ENCODE peak calls at places on chromosomes 3 and 15, in four cellular contexts. U is upper lobe of left lung, G is HCT116, O is GM12891. P is an unnamed sample.

GRCh38 chr3:196666001-196666867 is 26.7 kb downstream of the NRROS start:
- DNase-seq in U (no peak), G (no peak), O (no peak), P (no peak)

GRCh38 chr15:94174399-94174802 is 57.0 kb upstream of the MCTP2 start:
- DNase-seq in U (no peak), G (no peak), O (no peak), P (no peak)

GRCh38 chr3:127851899-127852298 is 29.6 kb upstream of the MGLL start:
- DNase-seq in U (no peak), G (no peak), O (no peak), P (no peak)

GRCh38 chr15:85753791-85754452 is 40.8 kb downstream of the KLHL25 start:
- DNase-seq in U (no peak), G (no peak), O (no peak), P (no peak)

GRCh38 chr3:18988619-18989229 is 159.6 kb upstream of the KCNH8 start:
- DNase-seq in U (no peak), G (no peak), O (no peak), P (no peak)

GRCh38 chr15:68465861-68466560 is 34.0 kb upstream of the ITGA11 start:
- DNase-seq in U (no peak), G (no peak), O (no peak), P (no peak)

GRCh38 chr3:117489663-117490079 is 780.1 kb downstream of the TUSC7 start:
- DNase-seq in U (no peak), G (no peak), O (no peak), P (no peak)

GRCh38 chr3:33315826-33316225 is 38.6 kb downstream of the FBXL2 start:
- DNase-seq in U (no peak), G (peak; percentile 45), O (no peak), P (no peak)

GRCh38 chr3:184560992-184561328 is 625 bp upstream of the EPHB3 start:
- DNase-seq in U (no peak), G (no peak), O (no peak), P (no peak)

GRCh38 chr15:83855956-83856355 is 202.0 kb downstream of the ADAMTSL3 start:
- DNase-seq in U (no peak), G (no peak), O (no peak), P (no peak)

GRCh38 chr3:99817047-99817436 is 620 bp upstream of the CMSS1 start:
- DNase-seq in U (no peak), G (no peak), O (no peak), P (no peak)

GRCh38 chr15:57527382-57528091 is 64.2 kb upstream of the MYZAP start:
- DNase-seq in U (no peak), G (peak; percentile 61), O (peak; percentile 18), P (peak; percentile 25)

GRCh38 chr15:99719096-99719541 is 14.1 kb downstream of the LYSMD4 start:
- DNase-seq in U (no peak), G (no peak), O (peak; percentile 47), P (peak; percentile 40)

GRCh38 chr3:184176377-184177330 is 2.0 kb downstream of the AP2M1 start:
- DNase-seq in U (no peak), G (peak; percentile 75), O (no peak), P (no peak)

GRCh38 chr3:108090066-108090700 is 648 bp downstream of the CD47 start:
- DNase-seq in U (no peak), G (no peak), O (no peak), P (peak; percentile 25)

GRCh38 chr3:150240891-150241290 is 167.2 kb upstream of the TSC22D2 start:
- DNase-seq in U (no peak), G (no peak), O (no peak), P (no peak)

GRCh38 chr3:14265246-14265962 is 86.8 kb downstream of the LSM3 start:
- DNase-seq in U (no peak), G (no peak), O (no peak), P (no peak)

GRCh38 chr15:34889486-34889885 is 80.1 kb downstream of the AQR start:
- DNase-seq in U (no peak), G (no peak), O (no peak), P (no peak)

GRCh38 chr3:143302638-143303171 is 183.1 kb downstream of the CHST2 start:
- DNase-seq in U (no peak), G (no peak), O (no peak), P (no peak)

GRCh38 chr3:143311096-143311495 is 191.5 kb downstream of the CHST2 start:
- DNase-seq in U (no peak), G (no peak), O (no peak), P (no peak)

GRCh38 chr3:143309622-143310190 is 190.1 kb downstream of the CHST2 start:
- DNase-seq in U (no peak), G (no peak), O (no peak), P (no peak)

GRCh38 chr3:143306419-143306818 is 186.8 kb downstream of the CHST2 start:
- DNase-seq in U (no peak), G (no peak), O (no peak), P (no peak)

GRCh38 chr3:143307613-143308183 is 188.1 kb downstream of the CHST2 start:
- DNase-seq in U (no peak), G (no peak), O (no peak), P (peak; percentile 18)
- TF ChIP-seq POLR2AphosphoS5 in U (no peak), G (no peak), O (no peak), P (no peak)

GRCh38 chr3:129278970-129279906 is 568 bp downstream of the HMCES start:
- DNase-seq in U (peak; percentile 83), G (peak; percentile 10), O (no peak), P (no peak)
- TF ChIP-seq POLR2A in U (no peak), G (no peak), O (no peak), P (peak; percentile 59)

GRCh38 chr15:73403171-73403570 is 34.4 kb upstream of the HCN4 start:
- DNase-seq in U (no peak), G (no peak), O (no peak), P (no peak)

GRCh38 chr15:73394782-73395181 is 26.0 kb upstream of the HCN4 start:
- DNase-seq in U (no peak), G (no peak), O (no peak), P (no peak)

GRCh38 chr15:73397461-73397860 is 28.7 kb upstream of the HCN4 start:
- DNase-seq in U (no peak), G (no peak), O (no peak), P (no peak)

DNA sequence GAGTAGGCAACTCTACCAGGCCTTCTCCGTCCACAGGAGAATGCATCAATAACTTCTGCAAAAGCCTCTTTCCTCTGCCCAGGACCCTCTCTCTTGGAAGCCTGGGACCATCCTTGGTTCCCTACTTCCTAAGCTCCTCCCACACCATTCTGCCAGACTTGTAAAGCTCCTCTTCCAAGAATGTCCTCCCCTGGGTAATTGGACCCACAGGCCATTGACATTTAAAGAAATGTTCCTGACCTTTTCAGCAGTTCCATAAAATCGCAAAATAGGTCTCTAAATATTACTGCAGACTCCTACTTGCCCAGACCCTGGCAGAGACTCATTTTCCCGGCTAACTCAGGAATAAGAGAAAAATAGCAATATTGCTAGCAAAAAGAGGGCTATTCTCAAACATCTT is 30.4 kb upstream of the HCN4 start:
- DNase-seq in U (no peak), G (no peak), O (no peak), P (no peak)
- TF ChIP-seq POLR2AphosphoS5 in U (no peak), G (no peak), O (no peak), P (no peak)

GRCh38 chr15:41925209-41925608 is 31.4 kb upstream of the SPTBN5 start:
- DNase-seq in U (no peak), G (no peak), O (no peak), P (no peak)

GRCh38 chr15:41928100-41928499 is 34.2 kb upstream of the SPTBN5 start:
- DNase-seq in U (no peak), G (no peak), O (no peak), P (no peak)

GRCh38 chr15:41927516-41927915 is 33.7 kb upstream of the SPTBN5 start:
- DNase-seq in U (no peak), G (no peak), O (no peak), P (no peak)

GRCh38 chr15:41928637-41929620 is 35.1 kb upstream of the SPTBN5 start:
- DNase-seq in U (no peak), G (no peak), O (no peak), P (peak; percentile 48)

DNA sequence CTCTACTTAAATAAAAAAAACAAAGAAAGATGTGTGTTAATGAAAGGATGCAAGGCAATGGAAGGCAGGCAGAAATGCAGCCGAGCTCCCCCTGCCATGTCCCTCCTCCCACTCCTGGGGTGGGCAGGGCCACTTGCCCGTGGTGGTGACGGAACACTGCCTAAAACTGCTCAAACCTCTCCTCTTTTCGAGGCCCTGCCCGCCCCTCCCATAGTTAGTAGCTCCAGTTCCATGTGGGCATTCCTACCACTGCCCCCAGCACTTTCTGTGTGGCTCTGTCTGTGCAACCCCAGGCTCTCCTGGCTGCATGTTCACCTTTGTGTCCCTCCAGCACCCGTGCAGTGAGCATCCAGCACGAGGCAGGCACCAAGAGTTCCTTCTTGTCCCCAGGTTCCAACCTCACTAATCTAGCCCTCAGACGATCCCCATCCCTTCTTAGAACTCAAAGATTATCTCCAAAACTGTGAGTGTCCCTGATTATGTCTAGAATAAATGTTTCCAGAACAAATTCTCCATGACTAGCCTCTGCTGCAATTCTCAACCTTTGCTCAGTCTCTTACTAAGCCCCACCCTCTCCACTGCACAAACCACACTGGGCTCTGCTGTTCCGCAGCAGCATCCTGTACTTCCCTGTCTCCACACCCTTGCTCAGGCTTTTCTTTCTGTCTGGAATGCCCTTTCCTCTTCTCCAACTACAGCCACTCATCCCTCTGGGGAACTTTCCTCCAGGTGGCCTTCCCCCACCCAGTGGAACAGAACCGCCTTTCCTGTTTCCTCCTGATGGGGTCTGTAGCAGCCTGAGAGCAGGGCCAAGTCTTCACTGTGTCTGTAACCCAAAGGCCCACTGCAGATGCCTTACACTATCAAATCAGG is 32.6 kb upstream of the SPTBN5 start:
- DNase-seq in U (no peak), G (no peak), O (no peak), P (no peak)
- TF ChIP-seq POLR2A in U (no peak), G (no peak), O (no peak), P (no peak)

DNA sequence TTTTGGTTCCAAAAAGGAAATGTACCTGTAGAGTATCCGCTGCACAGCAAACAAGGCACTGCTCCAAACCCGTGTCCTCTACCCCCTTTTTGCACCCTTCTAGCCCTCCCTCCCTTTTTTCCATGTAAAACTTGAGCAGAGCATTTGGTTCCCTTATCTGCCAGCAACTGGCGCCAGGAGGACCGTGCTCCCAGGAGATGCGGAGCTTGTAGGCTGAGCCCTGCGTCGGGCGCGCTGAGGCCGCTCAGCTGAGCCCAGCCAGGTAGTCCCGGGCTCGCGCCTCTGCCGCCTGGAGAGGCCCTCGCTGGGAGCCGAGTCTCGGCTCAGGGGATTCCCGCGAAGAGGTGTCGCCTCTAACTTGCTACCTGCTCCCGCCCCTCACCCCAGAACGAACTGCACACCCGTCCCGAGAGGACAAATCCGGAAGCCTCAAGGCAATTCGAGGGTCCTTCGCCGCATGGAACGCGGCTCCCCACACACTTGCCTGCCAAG is 575 bp downstream of the TRPM7 start:
- DNase-seq in U (peak; percentile 88), G (no peak), O (peak; percentile 43), P (peak; percentile 47)
- TF ChIP-seq POLR2AphosphoS5 in U (no peak), G (no peak), O (no peak), P (no peak)

P was measured in GM12892.